ENCODE peak calls at places on chromosome 15, in ten cellular contexts. One of them, this sample, is unnamed.

GRCh38 chr15:70258369-70259029 is 160.8 kb upstream of the TLE3 start:
- DNase-seq in mucosa of gallbladder: peak; percentile 42
- DNase-seq in T-helper 9 cell: peak; percentile 28
- DNase-seq in foreskin keratinocyte: no peak
- DNase-seq in effector memory CD4-positive, alpha-beta T cell: peak; percentile 22
- DNase-seq in ELF-1: no peak
- DNase-seq in bronchial epithelial cell: no peak
- DNase-seq in CD4-positive, CD25-positive, alpha-beta regulatory T cell: peak; percentile 54
- DNase-seq in activated gamma-delta T cell treated with Interleukin-2 at 50 U/mL for 16 hours: peak; percentile 59
- DNase-seq in lower leg skin: no peak
- DNase-seq in this sample: no peak

GRCh38 chr15:38401716-38402115 is 52.2 kb upstream of the FAM98B start:
- DNase-seq in mucosa of gallbladder: no peak
- DNase-seq in T-helper 9 cell: no peak
- DNase-seq in foreskin keratinocyte: no peak
- DNase-seq in effector memory CD4-positive, alpha-beta T cell: no peak
- DNase-seq in ELF-1: no peak
- DNase-seq in bronchial epithelial cell: no peak
- DNase-seq in CD4-positive, CD25-positive, alpha-beta regulatory T cell: no peak
- DNase-seq in activated gamma-delta T cell treated with Interleukin-2 at 50 U/mL for 16 hours: no peak
- DNase-seq in lower leg skin: no peak
- DNase-seq in this sample: no peak

GRCh38 chr15:28979208-28979891 is 93.6 kb downstream of the APBA2 start:
- DNase-seq in mucosa of gallbladder: no peak
- DNase-seq in T-helper 9 cell: no peak
- DNase-seq in foreskin keratinocyte: no peak
- DNase-seq in effector memory CD4-positive, alpha-beta T cell: no peak
- DNase-seq in ELF-1: peak; percentile 57
- DNase-seq in bronchial epithelial cell: no peak
- DNase-seq in CD4-positive, CD25-positive, alpha-beta regulatory T cell: no peak
- DNase-seq in activated gamma-delta T cell treated with Interleukin-2 at 50 U/mL for 16 hours: no peak
- DNase-seq in lower leg skin: peak; percentile 72
- DNase-seq in this sample: no peak

GRCh38 chr15:74320358-74321247 is 46.8 kb downstream of the CYP11A1 start:
- DNase-seq in mucosa of gallbladder: peak; percentile 21
- DNase-seq in T-helper 9 cell: peak; percentile 7
- DNase-seq in foreskin keratinocyte: no peak
- DNase-seq in effector memory CD4-positive, alpha-beta T cell: no peak
- DNase-seq in ELF-1: no peak
- DNase-seq in bronchial epithelial cell: no peak
- DNase-seq in CD4-positive, CD25-positive, alpha-beta regulatory T cell: no peak
- DNase-seq in activated gamma-delta T cell treated with Interleukin-2 at 50 U/mL for 16 hours: peak; percentile 44
- DNase-seq in lower leg skin: peak; percentile 90
- DNase-seq in this sample: no peak

GRCh38 chr15:64782751-64783150 is 7.4 kb upstream of the RBPMS2 start:
- DNase-seq in mucosa of gallbladder: no peak
- DNase-seq in T-helper 9 cell: no peak
- DNase-seq in foreskin keratinocyte: no peak
- DNase-seq in effector memory CD4-positive, alpha-beta T cell: no peak
- DNase-seq in ELF-1: no peak
- DNase-seq in bronchial epithelial cell: no peak
- DNase-seq in CD4-positive, CD25-positive, alpha-beta regulatory T cell: no peak
- DNase-seq in activated gamma-delta T cell treated with Interleukin-2 at 50 U/mL for 16 hours: no peak
- DNase-seq in lower leg skin: no peak
- DNase-seq in this sample: no peak

GRCh38 chr15:97425596-97425995 is 534.9 kb upstream of the ARRDC4 start:
- DNase-seq in mucosa of gallbladder: no peak
- DNase-seq in T-helper 9 cell: no peak
- DNase-seq in foreskin keratinocyte: no peak
- DNase-seq in effector memory CD4-positive, alpha-beta T cell: no peak
- DNase-seq in ELF-1: no peak
- DNase-seq in bronchial epithelial cell: no peak
- DNase-seq in CD4-positive, CD25-positive, alpha-beta regulatory T cell: no peak
- DNase-seq in activated gamma-delta T cell treated with Interleukin-2 at 50 U/mL for 16 hours: no peak
- DNase-seq in lower leg skin: no peak
- DNase-seq in this sample: no peak

GRCh38 chr15:41689083-41689482 is 28.9 kb downstream of the MGA start:
- DNase-seq in mucosa of gallbladder: no peak
- DNase-seq in T-helper 9 cell: no peak
- DNase-seq in foreskin keratinocyte: no peak
- DNase-seq in effector memory CD4-positive, alpha-beta T cell: no peak
- DNase-seq in ELF-1: no peak
- DNase-seq in bronchial epithelial cell: no peak
- DNase-seq in CD4-positive, CD25-positive, alpha-beta regulatory T cell: no peak
- DNase-seq in activated gamma-delta T cell treated with Interleukin-2 at 50 U/mL for 16 hours: no peak
- DNase-seq in lower leg skin: no peak
- DNase-seq in this sample: no peak

GRCh38 chr15:60074181-60074885 is 70.2 kb downstream of the FOXB1 start:
- DNase-seq in mucosa of gallbladder: no peak
- DNase-seq in T-helper 9 cell: no peak
- DNase-seq in foreskin keratinocyte: no peak
- DNase-seq in effector memory CD4-positive, alpha-beta T cell: no peak
- DNase-seq in ELF-1: no peak
- DNase-seq in bronchial epithelial cell: peak; percentile 64
- DNase-seq in CD4-positive, CD25-positive, alpha-beta regulatory T cell: no peak
- DNase-seq in activated gamma-delta T cell treated with Interleukin-2 at 50 U/mL for 16 hours: no peak
- DNase-seq in lower leg skin: no peak
- DNase-seq in this sample: no peak

GRCh38 chr15:48946088-48946839 is 17.5 kb downstream of the SHC4 start:
- DNase-seq in mucosa of gallbladder: peak; percentile 10
- DNase-seq in T-helper 9 cell: no peak
- DNase-seq in foreskin keratinocyte: peak; percentile 85
- DNase-seq in effector memory CD4-positive, alpha-beta T cell: no peak
- DNase-seq in ELF-1: no peak
- DNase-seq in bronchial epithelial cell: peak; percentile 96
- DNase-seq in CD4-positive, CD25-positive, alpha-beta regulatory T cell: no peak
- DNase-seq in activated gamma-delta T cell treated with Interleukin-2 at 50 U/mL for 16 hours: no peak
- DNase-seq in lower leg skin: no peak
- DNase-seq in this sample: no peak

GRCh38 chr15:69149803-69150202 is 10.6 kb upstream of the GLCE start:
- DNase-seq in mucosa of gallbladder: no peak
- DNase-seq in T-helper 9 cell: no peak
- DNase-seq in foreskin keratinocyte: no peak
- DNase-seq in effector memory CD4-positive, alpha-beta T cell: no peak
- DNase-seq in ELF-1: no peak
- DNase-seq in bronchial epithelial cell: no peak
- DNase-seq in CD4-positive, CD25-positive, alpha-beta regulatory T cell: no peak
- DNase-seq in activated gamma-delta T cell treated with Interleukin-2 at 50 U/mL for 16 hours: no peak
- DNase-seq in lower leg skin: no peak
- DNase-seq in this sample: no peak

GRCh38 chr15:64574220-64574994 is 114.0 kb downstream of the ZNF609 start:
- DNase-seq in mucosa of gallbladder: no peak
- DNase-seq in T-helper 9 cell: no peak
- DNase-seq in foreskin keratinocyte: peak; percentile 85
- DNase-seq in effector memory CD4-positive, alpha-beta T cell: no peak
- DNase-seq in ELF-1: no peak
- DNase-seq in bronchial epithelial cell: peak; percentile 95
- DNase-seq in CD4-positive, CD25-positive, alpha-beta regulatory T cell: no peak
- DNase-seq in activated gamma-delta T cell treated with Interleukin-2 at 50 U/mL for 16 hours: no peak
- DNase-seq in lower leg skin: no peak
- DNase-seq in this sample: no peak

GRCh38 chr15:78617131-78617915 is 3.5 kb downstream of the CHRNA3 start:
- DNase-seq in mucosa of gallbladder: no peak
- DNase-seq in T-helper 9 cell: no peak
- DNase-seq in foreskin keratinocyte: no peak
- DNase-seq in effector memory CD4-positive, alpha-beta T cell: no peak
- DNase-seq in ELF-1: no peak
- DNase-seq in bronchial epithelial cell: peak; percentile 30
- DNase-seq in CD4-positive, CD25-positive, alpha-beta regulatory T cell: no peak
- DNase-seq in activated gamma-delta T cell treated with Interleukin-2 at 50 U/mL for 16 hours: no peak
- DNase-seq in lower leg skin: peak; percentile 69
- DNase-seq in this sample: no peak

GRCh38 chr15:59105839-59106238 is 893 bp downstream of the CCNB2 start:
- DNase-seq in mucosa of gallbladder: no peak
- DNase-seq in T-helper 9 cell: no peak
- DNase-seq in foreskin keratinocyte: no peak
- DNase-seq in effector memory CD4-positive, alpha-beta T cell: no peak
- DNase-seq in ELF-1: no peak
- DNase-seq in bronchial epithelial cell: peak; percentile 34
- DNase-seq in CD4-positive, CD25-positive, alpha-beta regulatory T cell: no peak
- DNase-seq in activated gamma-delta T cell treated with Interleukin-2 at 50 U/mL for 16 hours: no peak
- DNase-seq in lower leg skin: no peak
- DNase-seq in this sample: no peak

GRCh38 chr15:74243431-74243830 is 7.3 kb downstream of the CCDC33 start:
- DNase-seq in mucosa of gallbladder: no peak
- DNase-seq in T-helper 9 cell: no peak
- DNase-seq in foreskin keratinocyte: no peak
- DNase-seq in effector memory CD4-positive, alpha-beta T cell: no peak
- DNase-seq in ELF-1: no peak
- DNase-seq in bronchial epithelial cell: no peak
- DNase-seq in CD4-positive, CD25-positive, alpha-beta regulatory T cell: no peak
- DNase-seq in activated gamma-delta T cell treated with Interleukin-2 at 50 U/mL for 16 hours: no peak
- DNase-seq in lower leg skin: no peak
- DNase-seq in this sample: no peak

GRCh38 chr15:62648954-62649353 is 393.6 kb upstream of the TPM1 start:
- DNase-seq in mucosa of gallbladder: no peak
- DNase-seq in T-helper 9 cell: no peak
- DNase-seq in foreskin keratinocyte: no peak
- DNase-seq in effector memory CD4-positive, alpha-beta T cell: no peak
- DNase-seq in ELF-1: no peak
- DNase-seq in bronchial epithelial cell: peak; percentile 22
- DNase-seq in CD4-positive, CD25-positive, alpha-beta regulatory T cell: no peak
- DNase-seq in activated gamma-delta T cell treated with Interleukin-2 at 50 U/mL for 16 hours: no peak
- DNase-seq in lower leg skin: no peak
- DNase-seq in this sample: no peak

GRCh38 chr15:85168642-85169173 is 187.1 kb downstream of the PDE8A start:
- DNase-seq in mucosa of gallbladder: peak; percentile 19
- DNase-seq in T-helper 9 cell: peak; percentile 20
- DNase-seq in foreskin keratinocyte: peak; percentile 40
- DNase-seq in effector memory CD4-positive, alpha-beta T cell: peak; percentile 0
- DNase-seq in ELF-1: peak; percentile 85
- DNase-seq in bronchial epithelial cell: peak; percentile 60
- DNase-seq in CD4-positive, CD25-positive, alpha-beta regulatory T cell: peak; percentile 39
- DNase-seq in activated gamma-delta T cell treated with Interleukin-2 at 50 U/mL for 16 hours: peak; percentile 17
- DNase-seq in lower leg skin: no peak
- DNase-seq in this sample: no peak

This sample was measured in substantia nigra.